ENCODE peak calls at places on chromosomes 16 and 17, in eight cellular contexts. Y, N, J, V, R, D, A and G are unnamed samples.

GRCh38 chr17:31321971-31322370 is 549 bp upstream of the EVI2A start:
- ATAC-seq in Y (no peak), N (no peak), J (no peak), V (no peak), R (no peak), D (peak; percentile 28), A (peak; percentile 24), G (no peak)

GRCh38 chr17:58002558-58002957 is 4.5 kb downstream of the SRSF1 start:
- ATAC-seq in Y (no peak), N (no peak), J (no peak), V (no peak), R (no peak), D (no peak), A (no peak), G (no peak)

GRCh38 chr16:90054554-90054953 is 22.6 kb downstream of the PRDM7 start:
- ATAC-seq in Y (no peak), N (no peak), J (no peak), V (no peak), R (no peak), D (no peak), A (no peak), G (no peak)

GRCh38 chr16:72894291-72895151 is 153.4 kb downstream of the ZFHX3 start:
- ATAC-seq in Y (peak; percentile 53), N (no peak), J (no peak), V (peak; percentile 58), R (no peak), D (no peak), A (no peak), G (no peak)

GRCh38 chr16:67017810-67018488 is 11.0 kb upstream of the CBFB start:
- ATAC-seq in Y (peak; percentile 75), N (peak; percentile 89), J (peak; percentile 69), V (peak; percentile 18), R (peak; percentile 88), D (peak; percentile 96), A (peak; percentile 89), G (peak; percentile 52)

GRCh38 chr17:31621566-31621965 is 230.1 kb downstream of the RAB11FIP4 start:
- ATAC-seq in Y (no peak), N (no peak), J (no peak), V (no peak), R (no peak), D (no peak), A (no peak), G (no peak)

GRCh38 chr17:2634361-2634960 is 41.0 kb downstream of the PAFAH1B1 start:
- ATAC-seq in Y (no peak), N (peak; percentile 56), J (peak; percentile 34), V (no peak), R (peak; percentile 93), D (no peak), A (no peak), G (no peak)

GRCh38 chr17:10197721-10198508 is 491 bp downstream of the GAS7 start:
- ATAC-seq in Y (peak; percentile 57), N (no peak), J (peak; percentile 16), V (peak; percentile 44), R (no peak), D (peak; percentile 31), A (no peak), G (peak; percentile 39)

GRCh38 chr17:18961634-18962493 is 9.9 kb downstream of the SLC5A10 start:
- ATAC-seq in Y (no peak), N (peak; percentile 54), J (no peak), V (no peak), R (no peak), D (no peak), A (no peak), G (no peak)

DNA sequence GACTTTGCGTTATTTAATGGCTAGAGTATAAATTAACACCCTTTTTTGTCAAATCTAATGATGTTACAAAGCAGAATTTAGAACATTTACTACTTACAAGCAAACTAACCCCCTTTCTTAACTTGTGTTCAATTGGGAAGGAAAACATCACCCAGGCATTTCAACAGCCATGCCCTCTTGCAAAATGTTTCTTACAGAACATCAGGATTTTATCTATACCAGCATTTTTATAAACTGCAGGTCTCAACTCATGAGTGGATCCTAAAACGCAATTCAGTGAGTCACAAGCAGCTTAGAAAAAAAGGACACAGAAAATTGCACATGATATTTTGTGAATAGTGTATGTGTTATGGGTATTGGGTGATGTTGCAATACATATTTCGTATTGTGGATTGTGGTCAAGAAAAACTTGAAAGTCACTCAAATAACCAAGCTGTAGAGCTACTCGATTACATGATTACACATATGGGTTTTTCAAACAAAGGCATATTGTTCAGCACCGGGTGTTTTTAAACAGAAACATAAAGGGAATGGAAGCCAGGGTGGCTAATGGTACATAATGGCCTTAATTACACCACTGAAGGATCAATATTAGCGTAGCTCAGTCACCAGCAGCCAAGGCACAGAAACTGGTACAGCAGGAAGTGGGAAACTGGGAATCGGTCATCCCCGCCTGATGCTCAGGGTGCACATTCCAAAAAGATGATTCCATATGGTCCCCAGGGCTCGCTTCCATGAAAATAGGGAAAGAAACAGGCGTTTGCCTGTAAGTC is 1.4 kb downstream of the WIPI1 start:
- ATAC-seq in Y (peak; percentile 3), N (no peak), J (no peak), V (no peak), R (peak; percentile 2), D (no peak), A (no peak), G (peak; percentile 14)
- H3K27ac ChIP-seq in Y (peak overlapping the region; percentile 86), N (peak overlapping the region; percentile 35), J (peak overlapping the region; percentile 88), V (peak overlapping the region; percentile 99), R (peak overlapping the region; percentile 70), D (no peak overlapping the region), A (no peak overlapping the region), G (peak overlapping the region; percentile 99)

GRCh38 chr17:55731586-55732250 is 9.1 kb upstream of the TMEM100 start:
- ATAC-seq in Y (peak; percentile 64), N (peak; percentile 27), J (peak; percentile 73), V (peak; percentile 93), R (no peak), D (no peak), A (no peak), G (peak; percentile 85)
- H3K27ac ChIP-seq in Y (no peak overlapping the region), N (no peak overlapping the region), J (peak overlapping the region; percentile 17), V (peak overlapping the region; percentile 99), R (no peak overlapping the region), D (no peak overlapping the region), A (no peak overlapping the region), G (peak overlapping the region; percentile 82)

GRCh38 chr17:1553354-1554266 is 9.0 kb downstream of the PITPNA start:
- ATAC-seq in Y (no peak), N (no peak), J (no peak), V (no peak), R (no peak), D (no peak), A (no peak), G (no peak)

GRCh38 chr17:1557355-1558095 is 5.1 kb downstream of the PITPNA start:
- ATAC-seq in Y (no peak), N (no peak), J (no peak), V (no peak), R (no peak), D (no peak), A (no peak), G (peak; percentile 10)

GRCh38 chr17:1555618-1556471 is 6.7 kb downstream of the PITPNA start:
- ATAC-seq in Y (no peak), N (no peak), J (no peak), V (no peak), R (no peak), D (peak; percentile 74), A (no peak), G (no peak)

GRCh38 chr17:1552911-1553310 is 9.7 kb downstream of the PITPNA start:
- ATAC-seq in Y (no peak), N (no peak), J (no peak), V (no peak), R (no peak), D (no peak), A (no peak), G (no peak)

DNA sequence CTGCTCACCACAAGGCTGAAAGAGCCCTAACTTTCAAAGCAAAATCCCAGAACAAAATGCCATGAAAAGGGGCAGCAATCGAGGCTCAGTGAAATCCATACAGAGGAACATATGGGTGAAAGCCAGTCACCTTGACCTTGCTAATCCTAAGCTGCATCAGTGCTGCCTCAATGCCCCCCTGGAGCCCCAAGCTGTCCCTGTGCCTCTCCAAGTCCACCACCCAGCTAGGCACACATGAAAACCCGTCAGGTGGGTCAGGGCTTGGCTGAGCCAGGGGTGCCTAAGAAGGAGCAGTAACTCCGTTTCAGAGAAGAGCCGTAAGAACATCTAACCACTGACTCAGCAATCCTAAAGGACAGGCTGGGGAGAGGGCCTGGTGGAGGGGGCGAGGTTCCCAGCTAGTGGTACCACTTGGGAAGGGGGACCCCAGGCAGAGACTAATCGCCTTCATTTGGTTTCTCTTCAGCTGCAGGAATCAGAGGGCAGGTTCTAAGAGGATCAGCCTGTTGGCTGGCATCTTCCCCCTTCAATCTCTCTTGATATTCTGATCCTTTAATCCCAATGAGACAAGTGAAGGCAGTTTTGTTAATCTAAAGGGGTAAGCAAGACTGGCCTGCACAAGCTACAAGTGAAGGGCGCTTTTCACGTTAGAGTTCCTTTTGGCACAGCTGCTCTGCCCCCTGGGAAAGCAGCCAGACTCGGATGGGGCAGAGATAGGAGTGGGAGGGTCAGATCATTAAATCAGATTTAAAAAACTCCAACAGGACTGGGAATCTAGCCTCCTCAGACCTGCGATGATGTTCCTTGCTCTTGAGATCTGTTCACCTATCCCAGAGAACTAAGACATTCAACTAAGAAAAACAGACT is 7.6 kb downstream of the PITPNA start:
- ATAC-seq in Y (no peak), N (no peak), J (no peak), V (no peak), R (no peak), D (no peak), A (no peak), G (no peak)
- H3K27ac ChIP-seq in Y (no peak overlapping the region), N (peak overlapping the region; percentile 10), J (no peak overlapping the region), V (no peak overlapping the region), R (no peak overlapping the region), D (no peak overlapping the region), A (no peak overlapping the region), G (no peak overlapping the region)

GRCh38 chr17:82270651-82271050 is 2.8 kb downstream of the CSNK1D start:
- ATAC-seq in Y (no peak), N (no peak), J (no peak), V (no peak), R (no peak), D (no peak), A (no peak), G (no peak)

GRCh38 chr17:82271401-82271800 is 2.1 kb downstream of the CSNK1D start:
- ATAC-seq in Y (no peak), N (no peak), J (no peak), V (no peak), R (no peak), D (no peak), A (no peak), G (no peak)

GRCh38 chr17:82269138-82269881 is 4.2 kb downstream of the CSNK1D start:
- ATAC-seq in Y (no peak), N (no peak), J (no peak), V (no peak), R (no peak), D (no peak), A (no peak), G (no peak)

GRCh38 chr17:82267575-82268379 is 5.7 kb downstream of the CSNK1D start:
- ATAC-seq in Y (peak; percentile 94), N (peak; percentile 94), J (peak; percentile 92), V (peak; percentile 96), R (peak; percentile 94), D (peak; percentile 79), A (peak; percentile 44), G (peak; percentile 99)

DNA sequence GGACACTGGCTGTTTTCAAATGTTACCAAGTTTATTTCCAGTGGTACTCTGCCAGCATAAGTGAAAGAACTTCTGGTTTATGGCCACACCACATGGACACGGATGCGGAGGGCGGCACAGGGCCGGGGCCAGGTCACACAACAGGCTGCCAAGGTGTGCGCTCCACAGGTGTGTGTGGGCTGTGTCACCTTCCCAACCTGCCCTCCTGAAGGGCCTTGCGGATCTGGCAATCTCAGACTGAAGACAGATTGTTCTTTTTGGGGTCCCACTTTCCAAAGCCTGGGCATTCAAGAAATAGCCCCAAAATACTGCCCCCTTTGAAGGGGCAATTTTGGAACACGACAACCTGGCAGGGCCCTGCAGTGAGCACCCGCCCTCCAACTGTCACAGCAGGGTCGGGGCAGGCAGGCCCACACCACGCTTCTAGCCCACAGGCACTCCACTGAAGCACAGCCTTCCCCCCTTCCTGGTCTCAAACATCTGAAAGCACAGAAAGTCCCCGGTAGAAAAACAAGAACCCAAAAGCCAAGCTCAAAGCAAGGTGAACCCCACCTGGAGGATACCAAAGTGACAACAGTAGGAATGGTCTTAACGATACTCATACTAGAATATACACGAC is 3.5 kb downstream of the CSNK1D start:
- ATAC-seq in Y (no peak), N (no peak), J (no peak), V (no peak), R (no peak), D (no peak), A (peak; percentile 13), G (no peak)
- H3K27ac ChIP-seq in Y (no peak overlapping the region), N (peak overlapping the region; percentile 91), J (no peak overlapping the region), V (no peak overlapping the region), R (no peak overlapping the region), D (peak overlapping the region; percentile 53), A (peak overlapping the region; percentile 20), G (no peak overlapping the region)